ENCODE peak calls at places on chromosome 1, in nine cellular contexts. N is A549; A is adrenal gland; S is fibroblast of lung; U is cardiac muscle cell; W is CD8-positive, alpha-beta T cell; M is dorsolateral prefrontal cortex; F is foreskin fibroblast; V is esophagus squamous epithelium. Z is an unnamed sample.

GRCh38 chr1:220325306-220325995 is 53.2 kb upstream of the RAB3GAP2 start:
- DNase-seq in N (no peak), A (no peak), S (no peak), U (no peak), W (no peak), M (no peak), F (no peak), V (no peak), Z (no peak)

GRCh38 chr1:56578664-56578962 is 750 bp downstream of the PLPP3 start:
- DNase-seq in N (peak; percentile 9), A (no peak), S (no peak), U (no peak), W (no peak), M (no peak), F (peak; percentile 59), V (no peak), Z (no peak)

GRCh38 chr1:112614460-112615065 is 4.4 kb downstream of the ST7L start:
- DNase-seq in N (no peak), A (no peak), S (peak; percentile 37), U (peak; percentile 74), W (no peak), M (no peak), F (peak; percentile 71), V (no peak), Z (no peak)

GRCh38 chr1:69967245-69967766 is 238.1 kb downstream of the LRRC40 start:
- DNase-seq in N (no peak), A (no peak), S (no peak), U (no peak), W (no peak), M (no peak), F (no peak), V (no peak), Z (no peak)

GRCh38 chr1:100627936-100628335 is 90.0 kb downstream of the GPR88 start:
- DNase-seq in N (no peak), A (no peak), S (peak; percentile 60), U (no peak), W (no peak), M (no peak), F (no peak), V (no peak), Z (no peak)

GRCh38 chr1:44881011-44881632 is 38.1 kb upstream of the PTCH2 start:
- DNase-seq in N (no peak), A (peak; percentile 85), S (peak; percentile 93), U (peak; percentile 56), W (no peak), M (peak; percentile 64), F (peak; percentile 81), V (no peak), Z (peak; percentile 28)

GRCh38 chr1:111030590-111030989 is 66.9 kb upstream of the LRIF1 start:
- DNase-seq in N (peak; percentile 2), A (peak; percentile 29), S (peak; percentile 40), U (peak; percentile 74), W (peak; percentile 62), M (no peak), F (peak; percentile 77), V (no peak), Z (peak; percentile 5)

GRCh38 chr1:209780276-209780675 is 4.1 kb downstream of the C1orf74 start:
- DNase-seq in N (no peak), A (no peak), S (no peak), U (no peak), W (no peak), M (no peak), F (no peak), V (no peak), Z (no peak)

DNA sequence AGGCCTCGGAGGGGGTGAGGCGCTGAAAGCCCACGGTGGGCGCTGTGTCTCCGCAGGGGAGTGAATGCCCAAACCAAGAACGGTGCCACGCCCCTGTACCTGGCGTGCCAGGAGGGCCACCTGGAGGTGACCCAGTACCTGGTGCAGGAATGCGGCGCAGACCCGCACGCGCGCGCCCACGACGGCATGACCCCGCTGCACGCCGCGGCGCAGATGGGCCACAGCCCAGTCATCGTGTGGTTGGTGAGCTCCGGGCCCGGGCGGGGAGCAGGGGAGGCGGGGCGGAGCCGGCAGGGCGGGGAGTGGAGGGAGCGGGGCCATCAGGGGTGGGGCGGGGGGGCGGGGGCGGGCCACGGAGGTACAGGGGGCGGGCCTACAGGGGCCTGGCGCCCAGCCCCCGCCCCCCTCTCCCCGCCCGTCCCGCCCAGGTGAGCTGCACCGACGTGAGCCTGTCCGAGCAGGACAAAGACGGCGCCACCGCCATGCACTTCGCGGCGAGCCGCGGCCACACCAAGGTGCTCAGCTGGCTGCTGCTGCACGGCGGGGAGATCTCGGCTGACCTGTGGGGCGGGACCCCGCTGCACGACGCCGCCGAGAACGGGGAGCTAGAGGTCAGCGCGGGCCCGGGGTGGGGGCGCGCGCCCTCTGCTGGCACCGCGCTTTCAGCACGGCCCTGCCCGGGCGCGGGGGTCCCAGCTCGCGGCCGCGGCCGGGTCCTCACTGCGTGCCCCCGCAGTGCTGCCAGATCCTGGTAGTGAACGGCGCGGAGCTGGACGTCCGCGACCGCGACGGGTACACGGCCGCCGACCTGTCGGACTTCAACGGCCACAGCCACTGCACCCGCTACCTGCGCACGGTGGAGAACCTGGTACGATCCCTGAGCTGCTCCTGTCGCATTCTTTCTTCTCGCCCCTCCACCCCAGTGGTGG is 15.9 kb downstream of the ESPN start:
- DNase-seq in N (no peak), A (peak; percentile 55), S (peak; percentile 43), U (peak; percentile 46), W (peak; percentile 77), M (no peak), F (peak; percentile 72), V (no peak), Z (no peak)
- H3K4me3 ChIP-seq in N (peak overlapping the region; percentile 42), A (peak overlapping the region; percentile 34), S (no peak overlapping the region), U (peak overlapping the region; percentile 32), W (no peak overlapping the region), M (no peak overlapping the region), F (no peak overlapping the region), V (peak overlapping the region; percentile 57), Z (peak overlapping the region; percentile 7)

GRCh38 chr1:2480986-2481364 is 4.9 kb downstream of the PLCH2 start:
- DNase-seq in N (no peak), A (no peak), S (no peak), U (no peak), W (no peak), M (peak; percentile 54), F (no peak), V (no peak), Z (no peak)

GRCh38 chr1:2478100-2478499 is 2.0 kb downstream of the PLCH2 start:
- DNase-seq in N (no peak), A (no peak), S (no peak), U (no peak), W (no peak), M (no peak), F (no peak), V (no peak), Z (no peak)

GRCh38 chr1:2480236-2480985 is 4.3 kb downstream of the PLCH2 start:
- DNase-seq in N (no peak), A (no peak), S (no peak), U (no peak), W (no peak), M (no peak), F (no peak), V (no peak), Z (no peak)

GRCh38 chr1:2479618-2480017 is 3.5 kb downstream of the PLCH2 start:
- DNase-seq in N (no peak), A (no peak), S (no peak), U (no peak), W (no peak), M (no peak), F (no peak), V (no peak), Z (no peak)

GRCh38 chr1:2479186-2479585 is 3.1 kb downstream of the PLCH2 start:
- DNase-seq in N (no peak), A (no peak), S (no peak), U (no peak), W (no peak), M (no peak), F (no peak), V (no peak), Z (no peak)
- H3K4me3 ChIP-seq in N (no peak overlapping the region), A (no peak overlapping the region), S (no peak overlapping the region), U (no peak overlapping the region), W (no peak overlapping the region), M (no peak overlapping the region), F (no peak overlapping the region), V (no peak overlapping the region), Z (no peak overlapping the region)

GRCh38 chr1:155134858-155135415 is 715 bp upstream of the SLC50A1 start:
- DNase-seq in N (peak; percentile 94), A (peak; percentile 98), S (peak; percentile 99), U (peak; percentile 97), W (no peak), M (peak; percentile 57), F (peak; percentile 97), V (peak; percentile 52), Z (peak; percentile 94)

GRCh38 chr1:155136728-155137127 is 1.1 kb downstream of the SLC50A1 start:
- DNase-seq in N (no peak), A (no peak), S (no peak), U (no peak), W (no peak), M (no peak), F (no peak), V (no peak), Z (no peak)

GRCh38 chr1:155133799-155134281 is 1.8 kb upstream of the SLC50A1 start:
- DNase-seq in N (no peak), A (no peak), S (no peak), U (no peak), W (no peak), M (no peak), F (no peak), V (no peak), Z (no peak)

GRCh38 chr1:155135416-155136197 is at the start of gene SLC50A1:
- DNase-seq in N (peak; percentile 91), A (peak; percentile 96), S (peak; percentile 95), U (peak; percentile 97), W (peak; percentile 94), M (peak; percentile 95), F (peak; percentile 98), V (peak; percentile 53), Z (peak; percentile 79)

DNA sequence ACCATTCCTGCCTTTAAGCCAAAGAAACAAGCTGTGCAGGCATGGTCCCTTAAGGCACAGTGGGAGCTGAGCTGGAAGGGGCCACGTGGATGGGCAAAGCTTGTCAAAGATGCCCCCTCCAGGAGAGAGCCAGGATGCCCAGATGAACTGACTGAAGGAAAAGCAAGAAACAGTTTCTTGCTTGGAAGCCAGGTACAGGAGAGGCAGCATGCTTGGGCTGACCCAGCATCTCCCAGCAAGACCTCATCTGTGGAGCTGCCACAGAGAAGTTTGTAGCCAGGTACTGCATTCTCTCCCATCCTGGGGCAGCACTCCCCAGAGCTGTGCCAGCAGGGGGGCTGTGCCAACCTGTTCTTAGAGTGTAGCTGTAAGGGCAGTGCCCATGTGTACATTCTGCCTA is 1.3 kb upstream of the SLC50A1 start:
- DNase-seq in N (no peak), A (no peak), S (no peak), U (no peak), W (no peak), M (no peak), F (no peak), V (no peak), Z (no peak)
- H3K4me3 ChIP-seq in N (peak overlapping the region; percentile 60), A (peak overlapping the region; percentile 71), S (peak overlapping the region; percentile 82), U (no peak overlapping the region), W (no peak overlapping the region), M (no peak overlapping the region), F (peak overlapping the region; percentile 89), V (peak overlapping the region; percentile 85), Z (no peak overlapping the region)

DNA sequence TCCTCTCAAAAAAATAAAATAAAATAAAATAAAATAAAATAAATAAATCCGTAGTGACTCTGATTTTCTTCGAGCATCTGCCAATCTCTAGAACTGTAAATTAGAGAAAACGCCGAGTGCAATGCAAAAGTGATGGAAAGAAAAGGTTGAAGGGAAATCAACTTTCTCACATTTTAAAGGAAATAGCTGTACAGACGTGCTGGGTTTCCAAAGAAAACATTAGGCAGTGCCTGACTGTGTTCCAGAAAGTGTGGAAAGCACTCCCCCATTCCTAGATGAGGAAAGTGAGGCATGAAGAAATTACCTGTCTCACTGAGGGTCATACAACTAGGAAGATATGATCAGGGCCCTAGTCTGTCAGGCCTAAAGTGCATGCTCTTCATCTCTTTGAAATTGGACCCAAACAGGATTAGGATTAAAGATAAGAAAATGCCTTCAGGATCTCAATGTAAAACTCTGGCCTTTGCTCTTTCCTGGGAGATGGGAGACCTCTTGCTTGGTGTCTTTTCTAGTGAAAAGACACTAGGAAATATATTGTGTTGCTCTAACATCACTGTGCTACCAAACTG is 1.8 kb upstream of the PTPN14 start:
- DNase-seq in N (no peak), A (no peak), S (no peak), U (no peak), W (no peak), M (no peak), F (no peak), V (no peak), Z (no peak)
- H3K4me3 ChIP-seq in N (no peak overlapping the region), A (no peak overlapping the region), S (no peak overlapping the region), U (no peak overlapping the region), W (no peak overlapping the region), M (no peak overlapping the region), F (no peak overlapping the region), V (no peak overlapping the region), Z (no peak overlapping the region)

Z was measured in skeletal muscle cell.